ENCODE peak calls at places on chromosome 18, in four cellular contexts. N, H, Q and Z are unnamed samples.

GRCh38 chr18:41713969-41714700 is 240.9 kb upstream of the PIK3C3 start:
- DNase-seq in N (no peak), H (no peak), Q (no peak), Z (no peak)

GRCh38 chr18:62329676-62330454 is 4.8 kb downstream of the TNFRSF11A start:
- DNase-seq in N (no peak), H (no peak), Q (peak), Z (peak)

GRCh38 chr18:72871091-72871490 is 3.3 kb upstream of the NETO1 start:
- DNase-seq in N (no peak), H (no peak), Q (peak), Z (no peak)

GRCh38 chr18:28736951-28737350 is 560.0 kb upstream of the CDH2 start:
- DNase-seq in N (no peak), H (no peak), Q (peak), Z (no peak)

GRCh38 chr18:75455249-75456183 is 28.0 kb upstream of the SMIM21 start:
- DNase-seq in N (no peak), H (no peak), Q (peak), Z (peak)

GRCh38 chr18:59705145-59705544 is 7.9 kb upstream of the CCBE1 start:
- DNase-seq in N (no peak), H (no peak), Q (peak), Z (no peak)

GRCh38 chr18:40810371-40810770 is 1144.7 kb upstream of the PIK3C3 start:
- DNase-seq in N (no peak), H (no peak), Q (peak), Z (no peak)

GRCh38 chr18:10285283-10285640 is 169.2 kb upstream of the APCDD1 start:
- DNase-seq in N (peak), H (no peak), Q (no peak), Z (peak)

GRCh38 chr18:22223263-22223960 is 54.0 kb downstream of the GATA6 start:
- DNase-seq in N (no peak), H (peak), Q (peak), Z (peak)

GRCh38 chr18:32469691-32470131 is 971 bp downstream of the GAREM1 start:
- DNase-seq in N (no peak), H (no peak), Q (peak), Z (no peak)

GRCh38 chr18:74064510-74064909 is 83.1 kb downstream of the FBXO15 start:
- DNase-seq in N (no peak), H (no peak), Q (peak), Z (no peak)

GRCh38 chr18:27942706-27943105 is 234.2 kb downstream of the CDH2 start:
- DNase-seq in N (no peak), H (no peak), Q (peak), Z (no peak)

GRCh38 chr18:9916814-9917213 is 3.0 kb downstream of the VAPA start:
- DNase-seq in N (no peak), H (no peak), Q (no peak), Z (no peak)

GRCh38 chr18:13447621-13448020 is 229.1 kb downstream of the LDLRAD4 start:
- DNase-seq in N (no peak), H (no peak), Q (peak), Z (peak)

DNA sequence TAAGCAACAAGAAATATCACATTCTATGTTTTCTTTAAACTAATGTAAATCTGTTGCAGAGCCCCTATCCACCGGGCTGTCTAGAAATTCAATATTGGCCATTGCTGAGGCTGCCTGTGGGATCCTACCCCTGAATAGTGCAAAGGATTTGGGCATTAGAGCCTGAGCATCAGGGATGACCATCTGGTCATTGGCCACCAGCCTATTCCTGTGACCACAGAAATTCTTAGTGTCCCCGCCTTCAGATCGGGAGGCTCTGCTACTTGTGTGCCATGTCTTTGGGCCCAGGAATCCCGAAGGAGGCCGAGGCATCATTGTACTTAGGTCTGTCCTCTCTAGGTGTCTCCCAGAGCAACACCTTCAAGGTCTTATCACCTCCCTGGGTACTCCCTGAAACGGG is 73.8 kb downstream of the HRH4 start:
- DNase-seq in N (no peak), H (no peak), Q (no peak), Z (no peak)
- TF ChIP-seq FOS in N (no peak), H (no peak), Q (no peak), Z (no peak)

DNA sequence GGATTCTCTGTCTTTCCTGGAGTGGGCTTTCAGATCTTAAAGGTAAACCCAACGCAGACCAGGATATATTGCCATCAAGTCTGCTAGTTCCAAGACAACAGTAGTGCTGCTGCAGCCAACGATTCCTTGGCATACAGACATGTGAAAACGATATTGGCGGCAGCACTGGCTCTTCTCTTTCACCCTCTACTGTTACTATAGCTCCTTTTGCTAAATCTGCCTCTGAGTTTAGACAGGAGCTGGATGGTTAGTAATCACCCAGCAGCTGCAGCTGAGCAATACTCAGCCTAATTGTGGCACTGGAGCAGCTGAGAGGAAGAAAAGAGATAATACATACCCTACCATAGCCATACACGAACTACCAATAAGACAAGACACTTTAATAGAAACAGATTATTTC is 4.0 kb downstream of the YES1 start:
- DNase-seq in N (no peak), H (no peak), Q (peak), Z (peak)
- H3K4me2 ChIP-seq in N (peak), H (peak), Q (peak), Z (peak)

GRCh38 chr18:58387716-58388115 is 241.2 kb downstream of the ALPK2 start:
- DNase-seq in N (no peak), H (no peak), Q (no peak), Z (no peak)
- TF ChIP-seq CTCF in N (no peak), H (no peak), Q (no peak), Z (no peak)

GRCh38 chr18:52228158-52228557 is 111.8 kb upstream of the DCC start:
- DNase-seq in N (no peak), H (no peak), Q (no peak), Z (no peak)
- TF ChIP-seq FOS in N (no peak), H (no peak), Q (no peak), Z (no peak)

GRCh38 chr18:49531678-49532153 is 30.1 kb upstream of the LIPG start:
- DNase-seq in N (no peak), H (no peak), Q (no peak), Z (no peak)

GRCh38 chr18:49534846-49535601 is 26.8 kb upstream of the LIPG start:
- DNase-seq in N (no peak), H (no peak), Q (no peak), Z (no peak)

GRCh38 chr18:49537232-49537876 is 24.5 kb upstream of the LIPG start:
- DNase-seq in N (no peak), H (no peak), Q (no peak), Z (no peak)
- H3K4me2 ChIP-seq in N (no peak), H (no peak), Q (no peak), Z (no peak)

GRCh38 chr18:12281861-12282260 is 26.2 kb upstream of the TUBB6 start:
- DNase-seq in N (no peak), H (no peak), Q (no peak), Z (no peak)

GRCh38 chr18:12283666-12284065 is 24.4 kb upstream of the TUBB6 start:
- DNase-seq in N (no peak), H (no peak), Q (no peak), Z (no peak)

GRCh38 chr18:12279781-12280531 is 25.8 kb downstream of the CIDEA start:
- DNase-seq in N (no peak), H (no peak), Q (no peak), Z (no peak)

GRCh38 chr18:12282436-12283039 is 25.5 kb upstream of the TUBB6 start:
- DNase-seq in N (no peak), H (no peak), Q (peak), Z (no peak)

DNA sequence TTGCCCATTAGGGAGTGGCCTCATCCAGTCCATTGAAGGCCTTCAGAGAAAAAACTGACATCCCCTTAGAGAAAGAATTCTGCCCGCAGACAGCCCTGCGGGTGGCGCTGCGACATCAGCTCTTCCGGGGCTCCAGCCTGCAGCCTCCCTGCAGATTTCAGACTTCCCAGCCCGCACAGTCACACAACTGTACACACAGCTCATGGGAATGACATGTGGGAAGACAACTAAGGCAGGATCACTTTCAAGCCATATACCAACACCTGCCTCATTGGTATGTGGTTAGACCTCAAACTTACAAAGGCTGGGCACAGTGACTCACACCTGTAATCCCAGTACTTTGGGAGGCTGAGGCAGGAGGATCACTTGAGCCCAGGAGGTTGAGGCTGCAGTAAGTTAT is 24.8 kb upstream of the TUBB6 start:
- DNase-seq in N (no peak), H (peak), Q (peak), Z (peak)
- TF ChIP-seq CTCF in N (no peak), H (peak), Q (peak), Z (peak)

DNA sequence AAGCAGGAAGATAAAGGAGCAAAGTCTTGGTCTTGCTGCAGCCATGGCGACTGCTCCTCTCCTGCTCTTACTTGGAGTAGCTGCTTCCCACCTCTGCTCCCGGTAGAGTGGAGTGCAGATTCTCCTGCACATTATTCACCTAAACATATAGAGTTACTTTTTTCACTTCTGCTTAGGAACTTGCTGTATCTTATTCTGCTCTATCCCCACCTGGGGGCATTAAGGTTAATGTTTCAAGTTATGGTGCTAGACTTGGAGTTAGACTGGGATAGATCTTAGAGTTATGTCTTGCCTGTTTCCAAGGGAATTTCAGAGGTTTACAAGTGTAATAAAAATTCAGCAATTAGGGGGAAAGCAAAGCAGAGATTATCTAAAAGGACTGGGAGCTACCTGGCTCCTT is 144.2 kb downstream of the SETBP1 start:
- DNase-seq in N (no peak), H (no peak), Q (no peak), Z (no peak)
- TF ChIP-seq FOS in N (no peak), H (no peak), Q (no peak), Z (no peak)

GRCh38 chr18:77177009-77177408 is 44.4 kb upstream of the MBP start:
- DNase-seq in N (no peak), H (no peak), Q (peak), Z (no peak)

GRCh38 chr18:77178559-77178958 is 46.0 kb upstream of the MBP start:
- DNase-seq in N (no peak), H (no peak), Q (peak), Z (no peak)

GRCh38 chr18:77187201-77187600 is 54.6 kb upstream of the MBP start:
- DNase-seq in N (no peak), H (no peak), Q (no peak), Z (no peak)

GRCh38 chr18:77181950-77182707 is 49.5 kb upstream of the MBP start:
- DNase-seq in N (no peak), H (no peak), Q (no peak), Z (no peak)
- H3K4me2 ChIP-seq in N (no peak), H (no peak), Q (no peak), Z (no peak)

DNA sequence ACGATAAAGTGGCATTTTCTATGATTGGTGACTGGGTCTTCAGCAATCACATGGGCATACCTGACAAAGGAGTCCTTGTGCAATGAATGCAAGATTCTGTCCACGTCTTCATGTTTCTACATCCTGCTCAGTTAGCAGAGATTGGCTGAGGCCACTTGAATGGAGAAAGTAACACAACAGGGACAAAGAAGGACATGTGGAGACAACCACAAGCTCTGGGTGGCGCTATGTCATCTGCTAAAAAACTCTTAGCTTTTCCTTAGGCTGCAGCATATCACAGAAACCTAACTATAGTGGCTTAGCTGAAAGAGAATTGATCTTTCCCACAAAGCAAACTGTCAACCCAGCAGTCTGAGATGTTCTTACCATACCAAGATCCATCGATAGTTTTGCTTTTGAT is 1109.7 kb downstream of the SOCS6 start:
- DNase-seq in N (no peak), H (no peak), Q (no peak), Z (peak)
- TF ChIP-seq CTCF in N (no peak), H (no peak), Q (no peak), Z (peak)

DNA sequence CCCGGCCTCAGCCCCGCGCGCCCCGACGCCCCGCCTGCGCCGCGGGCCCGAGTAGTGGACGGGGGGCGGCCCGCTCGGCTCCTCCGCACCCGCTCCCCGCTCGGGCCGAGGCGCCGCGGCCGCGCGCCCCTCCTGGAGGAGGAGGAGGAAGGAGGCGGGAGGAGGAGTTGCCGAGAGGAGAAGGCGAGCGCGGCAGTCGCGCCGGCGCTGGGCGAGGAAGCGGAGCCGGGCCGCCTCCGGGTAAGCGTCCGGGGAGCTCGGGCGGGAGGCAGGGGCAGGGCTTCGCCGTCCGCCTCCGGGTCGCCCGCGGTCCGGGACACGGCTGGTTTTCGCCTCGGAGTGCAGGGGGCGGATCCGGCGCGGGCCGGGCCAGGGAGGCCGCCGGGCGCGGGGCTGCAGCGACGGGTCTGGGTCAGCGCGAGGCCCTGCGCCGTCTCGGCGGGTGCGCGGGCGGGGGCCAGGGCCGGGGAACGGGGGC is at the start of gene SOCS6:
- DNase-seq in N (no peak), H (peak), Q (peak), Z (peak)
- TF ChIP-seq FOS in N (no peak), H (no peak), Q (no peak), Z (no peak)